ENCODE peak calls at places on chromosome 2, in nine cellular contexts. One of them, this sample, is unnamed.

GRCh38 chr2:26067980-26068507 is 34.2 kb downstream of the RAB10 start:
- DNase-seq in spleen: no peak
- DNase-seq in H1: no peak
- DNase-seq in sigmoid colon: no peak
- DNase-seq in HCT116: no peak
- DNase-seq in upper lobe of left lung: no peak
- DNase-seq in suprapubic skin: no peak
- DNase-seq in HepG2: no peak
- DNase-seq in transverse colon: no peak
- DNase-seq in this sample: no peak

GRCh38 chr2:173654896-173655265 is 300.2 kb downstream of the CDCA7 start:
- DNase-seq in spleen: no peak
- DNase-seq in H1: no peak
- DNase-seq in sigmoid colon: no peak
- DNase-seq in HCT116: no peak
- DNase-seq in upper lobe of left lung: no peak
- DNase-seq in suprapubic skin: no peak
- DNase-seq in HepG2: no peak
- DNase-seq in transverse colon: no peak
- DNase-seq in this sample: no peak

GRCh38 chr2:130728007-130728454 is 839 bp upstream of the GPR148 start:
- DNase-seq in spleen: peak; percentile 80
- DNase-seq in H1: no peak
- DNase-seq in sigmoid colon: no peak
- DNase-seq in HCT116: no peak
- DNase-seq in upper lobe of left lung: no peak
- DNase-seq in suprapubic skin: no peak
- DNase-seq in HepG2: no peak
- DNase-seq in transverse colon: peak; percentile 12
- DNase-seq in this sample: no peak

GRCh38 chr2:211045025-211045424 is 488.6 kb downstream of the CPS1 start:
- DNase-seq in spleen: no peak
- DNase-seq in H1: no peak
- DNase-seq in sigmoid colon: no peak
- DNase-seq in HCT116: no peak
- DNase-seq in upper lobe of left lung: no peak
- DNase-seq in suprapubic skin: no peak
- DNase-seq in HepG2: no peak
- DNase-seq in transverse colon: no peak
- DNase-seq in this sample: no peak

GRCh38 chr2:138485019-138485418 is 16.6 kb upstream of the SPOPL start:
- DNase-seq in spleen: no peak
- DNase-seq in H1: no peak
- DNase-seq in sigmoid colon: no peak
- DNase-seq in HCT116: no peak
- DNase-seq in upper lobe of left lung: no peak
- DNase-seq in suprapubic skin: no peak
- DNase-seq in HepG2: no peak
- DNase-seq in transverse colon: no peak
- DNase-seq in this sample: no peak

GRCh38 chr2:73730810-73731209 is 6.3 kb downstream of the TPRKB start:
- DNase-seq in spleen: peak; percentile 60
- DNase-seq in H1: no peak
- DNase-seq in sigmoid colon: no peak
- DNase-seq in HCT116: no peak
- DNase-seq in upper lobe of left lung: no peak
- DNase-seq in suprapubic skin: no peak
- DNase-seq in HepG2: no peak
- DNase-seq in transverse colon: no peak
- DNase-seq in this sample: no peak

GRCh38 chr2:126671488-126671887 is 15.5 kb downstream of the GYPC start:
- DNase-seq in spleen: no peak
- DNase-seq in H1: no peak
- DNase-seq in sigmoid colon: no peak
- DNase-seq in HCT116: no peak
- DNase-seq in upper lobe of left lung: no peak
- DNase-seq in suprapubic skin: no peak
- DNase-seq in HepG2: no peak
- DNase-seq in transverse colon: no peak
- DNase-seq in this sample: no peak

GRCh38 chr2:101036562-101036961 is 34.5 kb downstream of the RPL31 start:
- DNase-seq in spleen: no peak
- DNase-seq in H1: no peak
- DNase-seq in sigmoid colon: no peak
- DNase-seq in HCT116: no peak
- DNase-seq in upper lobe of left lung: no peak
- DNase-seq in suprapubic skin: no peak
- DNase-seq in HepG2: peak; percentile 33
- DNase-seq in transverse colon: no peak
- DNase-seq in this sample: peak; percentile 22

GRCh38 chr2:161555826-161556225 is 68.4 kb upstream of the SLC4A10 start:
- DNase-seq in spleen: no peak
- DNase-seq in H1: no peak
- DNase-seq in sigmoid colon: no peak
- DNase-seq in HCT116: no peak
- DNase-seq in upper lobe of left lung: no peak
- DNase-seq in suprapubic skin: no peak
- DNase-seq in HepG2: no peak
- DNase-seq in transverse colon: no peak
- DNase-seq in this sample: no peak

GRCh38 chr2:69847068-69847828 is 17.8 kb downstream of the GMCL1 start:
- DNase-seq in spleen: no peak
- DNase-seq in H1: no peak
- DNase-seq in sigmoid colon: no peak
- DNase-seq in HCT116: no peak
- DNase-seq in upper lobe of left lung: no peak
- DNase-seq in suprapubic skin: no peak
- DNase-seq in HepG2: no peak
- DNase-seq in transverse colon: no peak
- DNase-seq in this sample: no peak

GRCh38 chr2:128416366-128416765 is 97.7 kb upstream of the HS6ST1 start:
- DNase-seq in spleen: peak; percentile 55
- DNase-seq in H1: peak; percentile 46
- DNase-seq in sigmoid colon: no peak
- DNase-seq in HCT116: no peak
- DNase-seq in upper lobe of left lung: no peak
- DNase-seq in suprapubic skin: peak; percentile 40
- DNase-seq in HepG2: no peak
- DNase-seq in transverse colon: no peak
- DNase-seq in this sample: no peak

GRCh38 chr2:215465246-215465645 is 29.4 kb upstream of the FN1 start:
- DNase-seq in spleen: no peak
- DNase-seq in H1: no peak
- DNase-seq in sigmoid colon: no peak
- DNase-seq in HCT116: no peak
- DNase-seq in upper lobe of left lung: no peak
- DNase-seq in suprapubic skin: no peak
- DNase-seq in HepG2: no peak
- DNase-seq in transverse colon: no peak
- DNase-seq in this sample: no peak

GRCh38 chr2:180110469-180110868 is 103.4 kb upstream of the CWC22 start:
- DNase-seq in spleen: no peak
- DNase-seq in H1: no peak
- DNase-seq in sigmoid colon: no peak
- DNase-seq in HCT116: no peak
- DNase-seq in upper lobe of left lung: no peak
- DNase-seq in suprapubic skin: no peak
- DNase-seq in HepG2: no peak
- DNase-seq in transverse colon: no peak
- DNase-seq in this sample: no peak

GRCh38 chr2:12506846-12507245 is 209.9 kb upstream of the TRIB2 start:
- DNase-seq in spleen: no peak
- DNase-seq in H1: no peak
- DNase-seq in sigmoid colon: no peak
- DNase-seq in HCT116: no peak
- DNase-seq in upper lobe of left lung: no peak
- DNase-seq in suprapubic skin: no peak
- DNase-seq in HepG2: no peak
- DNase-seq in transverse colon: no peak
- DNase-seq in this sample: no peak

GRCh38 chr2:106068415-106068814 is 125.7 kb downstream of the UXS1 start:
- DNase-seq in spleen: no peak
- DNase-seq in H1: no peak
- DNase-seq in sigmoid colon: no peak
- DNase-seq in HCT116: no peak
- DNase-seq in upper lobe of left lung: no peak
- DNase-seq in suprapubic skin: no peak
- DNase-seq in HepG2: no peak
- DNase-seq in transverse colon: no peak
- DNase-seq in this sample: no peak

GRCh38 chr2:182784777-182785176 is 68.7 kb downstream of the DNAJC10 start:
- DNase-seq in spleen: no peak
- DNase-seq in H1: no peak
- DNase-seq in sigmoid colon: no peak
- DNase-seq in HCT116: peak; percentile 28
- DNase-seq in upper lobe of left lung: no peak
- DNase-seq in suprapubic skin: no peak
- DNase-seq in HepG2: peak; percentile 52
- DNase-seq in transverse colon: no peak
- DNase-seq in this sample: peak; percentile 34

GRCh38 chr2:75606851-75607798 is 39.5 kb upstream of the MRPL19 start:
- DNase-seq in spleen: no peak
- DNase-seq in H1: no peak
- DNase-seq in sigmoid colon: no peak
- DNase-seq in HCT116: no peak
- DNase-seq in upper lobe of left lung: no peak
- DNase-seq in suprapubic skin: no peak
- DNase-seq in HepG2: no peak
- DNase-seq in transverse colon: no peak
- DNase-seq in this sample: no peak

GRCh38 chr2:27071277-27071989 is at the start of gene OST4:
- DNase-seq in spleen: peak; percentile 99
- DNase-seq in H1: peak; percentile 94
- DNase-seq in sigmoid colon: peak; percentile 97
- DNase-seq in HCT116: peak; percentile 83
- DNase-seq in upper lobe of left lung: peak; percentile 99
- DNase-seq in suprapubic skin: peak; percentile 95
- DNase-seq in HepG2: peak; percentile 88
- DNase-seq in transverse colon: peak; percentile 96
- DNase-seq in this sample: peak; percentile 95
- TF ChIP-seq POLR2AphosphoS5 in spleen: peak; percentile 94
- TF ChIP-seq POLR2AphosphoS5 in H1: peak; percentile 85
- TF ChIP-seq POLR2AphosphoS5 in sigmoid colon: peak; percentile 94
- TF ChIP-seq POLR2AphosphoS5 in HCT116: peak; percentile 98
- TF ChIP-seq POLR2AphosphoS5 in upper lobe of left lung: peak; percentile 89
- TF ChIP-seq POLR2AphosphoS5 in suprapubic skin: peak; percentile 57
- TF ChIP-seq POLR2AphosphoS5 in HepG2: peak; percentile 98
- TF ChIP-seq POLR2AphosphoS5 in transverse colon: peak; percentile 85
- TF ChIP-seq POLR2AphosphoS5 in this sample: peak; percentile 80

DNA sequence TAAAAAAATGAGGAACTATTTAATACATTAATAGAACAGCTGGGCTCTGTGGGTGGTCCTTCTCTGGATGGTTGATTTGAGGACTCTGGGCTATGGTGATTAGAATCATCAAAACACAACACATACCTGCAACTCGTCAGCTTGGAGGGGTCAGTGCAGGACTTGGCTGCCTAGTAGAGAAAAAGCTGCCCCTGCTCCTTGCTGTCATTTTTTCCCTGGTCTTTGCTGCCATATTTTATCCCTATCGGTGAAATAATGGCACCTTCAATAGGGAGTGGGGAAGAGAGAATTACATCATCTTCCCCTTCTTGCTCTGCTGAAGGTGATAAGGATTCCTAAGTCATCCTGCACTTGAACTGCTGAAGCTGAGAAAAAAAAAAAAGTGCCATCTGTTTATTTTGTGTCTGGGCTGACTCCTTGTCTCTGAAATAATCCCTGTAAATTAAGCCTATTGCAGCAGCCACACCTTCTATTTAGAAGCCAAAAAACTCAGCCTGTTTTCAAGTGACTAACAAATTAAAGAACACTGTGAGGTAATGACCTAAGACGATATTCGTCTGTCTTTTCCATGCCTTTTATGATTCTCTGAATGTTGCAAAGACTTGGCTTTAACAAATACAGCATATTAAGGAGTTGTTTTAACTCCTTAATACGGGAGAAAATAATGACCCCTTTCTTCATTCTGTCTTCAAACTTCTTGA is 89.3 kb downstream of the ACVR1 start:
- DNase-seq in spleen: no peak
- DNase-seq in H1: no peak
- DNase-seq in sigmoid colon: no peak
- DNase-seq in HCT116: no peak
- DNase-seq in upper lobe of left lung: no peak
- DNase-seq in suprapubic skin: no peak
- DNase-seq in HepG2: no peak
- DNase-seq in transverse colon: no peak
- DNase-seq in this sample: peak; percentile 88
- H3K4me1 ChIP-seq in spleen: peaks cover 21% of the 10 kb centered on the region
- H3K4me1 ChIP-seq in H1: peaks cover 21% of the 10 kb centered on the region
- H3K4me1 ChIP-seq in sigmoid colon: peaks cover 80% of the 10 kb centered on the region
- H3K4me1 ChIP-seq in HCT116: peaks cover 11% of the 10 kb centered on the region
- H3K4me1 ChIP-seq in upper lobe of left lung: peaks cover 47% of the 10 kb centered on the region
- H3K4me1 ChIP-seq in suprapubic skin: peaks cover 86% of the 10 kb centered on the region
- H3K4me1 ChIP-seq in HepG2: peaks cover 46% of the 10 kb centered on the region
- H3K4me1 ChIP-seq in transverse colon: peaks cover 48% of the 10 kb centered on the region
- H3K4me1 ChIP-seq in this sample: peaks cover 73% of the 10 kb centered on the region

GRCh38 chr2:148814143-148814852 is 60.7 kb upstream of the KIF5C start:
- DNase-seq in spleen: no peak
- DNase-seq in H1: peak; percentile 41
- DNase-seq in sigmoid colon: no peak
- DNase-seq in HCT116: no peak
- DNase-seq in upper lobe of left lung: no peak
- DNase-seq in suprapubic skin: no peak
- DNase-seq in HepG2: no peak
- DNase-seq in transverse colon: peak; percentile 26
- DNase-seq in this sample: no peak
- TF ChIP-seq POLR2AphosphoS5 in spleen: no peak
- TF ChIP-seq POLR2AphosphoS5 in H1: no peak
- TF ChIP-seq POLR2AphosphoS5 in sigmoid colon: no peak
- TF ChIP-seq POLR2AphosphoS5 in HCT116: no peak
- TF ChIP-seq POLR2AphosphoS5 in upper lobe of left lung: no peak
- TF ChIP-seq POLR2AphosphoS5 in suprapubic skin: no peak
- TF ChIP-seq POLR2AphosphoS5 in HepG2: no peak
- TF ChIP-seq POLR2AphosphoS5 in transverse colon: no peak
- TF ChIP-seq POLR2AphosphoS5 in this sample: no peak

DNA sequence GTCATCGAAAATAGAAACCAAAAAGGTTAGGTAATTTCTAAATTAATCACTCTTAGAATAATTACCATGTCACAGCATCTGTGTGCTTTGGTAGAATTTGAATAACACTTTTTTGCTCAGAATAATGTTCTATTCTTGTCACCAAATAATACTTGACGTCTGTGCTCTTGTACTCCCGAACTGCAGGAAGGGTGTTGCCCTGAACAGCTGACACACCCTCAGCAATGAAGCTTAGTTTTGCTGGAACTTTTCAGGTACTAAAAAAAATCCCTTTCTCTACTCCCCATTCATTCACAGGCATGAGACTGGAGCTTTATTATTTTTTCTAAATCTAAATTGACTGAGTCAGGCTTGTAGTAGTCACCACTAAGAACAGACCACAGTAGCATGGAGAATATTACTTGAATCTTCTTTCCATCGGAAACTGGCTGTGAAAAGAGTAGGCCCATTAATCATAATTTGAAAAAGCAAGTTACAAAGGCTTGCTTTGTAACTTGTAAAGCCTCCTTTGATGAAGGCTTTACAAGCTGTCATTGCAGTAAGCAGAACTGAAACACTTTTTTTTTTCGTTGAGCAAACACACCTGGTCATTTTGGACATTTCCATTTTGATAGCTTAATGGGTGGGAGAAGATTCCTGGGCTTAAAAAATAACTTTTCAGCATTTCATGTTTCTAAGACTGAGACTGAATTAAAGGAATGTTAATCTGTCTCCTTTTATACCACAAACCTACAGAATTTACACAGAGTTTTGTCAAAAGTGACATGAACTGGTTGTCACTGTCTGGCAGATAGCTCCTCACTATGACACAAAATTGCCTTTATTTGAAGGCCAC is 70.3 kb upstream of the PELI1 start:
- DNase-seq in spleen: no peak
- DNase-seq in H1: no peak
- DNase-seq in sigmoid colon: no peak
- DNase-seq in HCT116: no peak
- DNase-seq in upper lobe of left lung: no peak
- DNase-seq in suprapubic skin: no peak
- DNase-seq in HepG2: no peak
- DNase-seq in transverse colon: peak; percentile 40
- DNase-seq in this sample: peak; percentile 47
- H3K4me1 ChIP-seq in spleen: peaks cover 59% of the 10 kb centered on the region
- H3K4me1 ChIP-seq in H1: peaks cover 8% of the 10 kb centered on the region
- H3K4me1 ChIP-seq in sigmoid colon: peaks cover 15% of the 10 kb centered on the region
- H3K4me1 ChIP-seq in HCT116: no peaks in the 10 kb centered on the region
- H3K4me1 ChIP-seq in upper lobe of left lung: peaks cover 19% of the 10 kb centered on the region
- H3K4me1 ChIP-seq in suprapubic skin: peaks cover 29% of the 10 kb centered on the region
- H3K4me1 ChIP-seq in HepG2: peaks cover 9% of the 10 kb centered on the region
- H3K4me1 ChIP-seq in transverse colon: peaks cover 23% of the 10 kb centered on the region
- H3K4me1 ChIP-seq in this sample: no peaks in the 10 kb centered on the region

This sample was measured in K562.